ENCODE peak calls at places on chromosome X, in four cellular contexts. T is K562, N is GM12878, G is HepG2. J is an unnamed sample.

GRCh38 chrX:144006811-144007210 is 122.9 kb downstream of the UBE2NL start:
- DNase-seq in T (no peak), N (no peak), G (no peak), J (no peak)

GRCh38 chrX:110338850-110339373 is 19.7 kb upstream of the RTL9 start:
- DNase-seq in T (no peak), N (no peak), G (no peak), J (no peak)

GRCh38 chrX:338836-339400 is 20.3 kb upstream of the GTPBP6 start:
- DNase-seq in T (no peak), N (no peak), G (no peak), J (no peak)

GRCh38 chrX:1679238-1679637 is 64.4 kb downstream of the ASMT start:
- DNase-seq in T (no peak), N (no peak), G (no peak), J (no peak)

GRCh38 chrX:70754169-70754843 is 154.2 kb downstream of the TEX11 start:
- DNase-seq in T (peak; percentile 4), N (no peak), G (no peak), J (no peak)

GRCh38 chrX:79592259-79592658 is 225.1 kb upstream of the ITM2A start:
- DNase-seq in T (no peak), N (no peak), G (no peak), J (peak; percentile 8)

GRCh38 chrX:109299091-109299490 is 182.8 kb downstream of the GUCY2F start:
- DNase-seq in T (no peak), N (no peak), G (no peak), J (no peak)

GRCh38 chrX:3669841-3670240 is 43.6 kb downstream of the PRKX start:
- DNase-seq in T (no peak), N (no peak), G (no peak), J (no peak)

GRCh38 chrX:9542765-9543119 is 77.9 kb downstream of the TBL1X start:
- DNase-seq in T (no peak), N (no peak), G (no peak), J (no peak)

GRCh38 chrX:4850312-4850711 is 1136.9 kb upstream of the PRKX start:
- DNase-seq in T (no peak), N (no peak), G (no peak), J (no peak)

GRCh38 chrX:136646602-136647239 is 1.2 kb upstream of the CD40LG start:
- DNase-seq in T (no peak), N (no peak), G (no peak), J (no peak)

GRCh38 chrX:12984629-12985303 is 9.9 kb downstream of the TMSB4X start:
- DNase-seq in T (peak; percentile 56), N (no peak), G (no peak), J (no peak)

GRCh38 chrX:23332101-23332887 is 2.4 kb upstream of the PTCHD1 start:
- DNase-seq in T (no peak), N (no peak), G (no peak), J (peak; percentile 47)

GRCh38 chrX:18448416-18448815 is 23.0 kb downstream of the CDKL5 start:
- DNase-seq in T (no peak), N (no peak), G (no peak), J (no peak)

GRCh38 chrX:154378059-154378798 is 866 bp upstream of the EMD start:
- DNase-seq in T (no peak), N (no peak), G (no peak), J (peak; percentile 85)

GRCh38 chrX:18698762-18699650 is 8.4 kb upstream of the PPEF1 start:
- DNase-seq in T (no peak), N (no peak), G (no peak), J (no peak)

GRCh38 chrX:140087865-140088264 is 122.5 kb upstream of the CXorf66 start:
- DNase-seq in T (no peak), N (no peak), G (no peak), J (no peak)

GRCh38 chrX:110418220-110418856 is 59.7 kb downstream of the RTL9 start:
- DNase-seq in T (peak; percentile 65), N (no peak), G (no peak), J (peak; percentile 22)

GRCh38 chrX:74906427-74906826 is 18.8 kb downstream of the NEXMIF start:
- DNase-seq in T (no peak), N (no peak), G (no peak), J (no peak)

GRCh38 chrX:119398974-119399771 is at the start of gene SLC25A43:
- DNase-seq in T (peak; percentile 51), N (no peak), G (no peak), J (peak; percentile 69)

GRCh38 chrX:103817502-103817901 is 14.6 kb downstream of the RAB9B start:
- DNase-seq in T (peak; percentile 64), N (peak; percentile 11), G (peak; percentile 10), J (peak; percentile 30)

GRCh38 chrX:119189586-119189985 is 46.5 kb upstream of the PGRMC1 start:
- DNase-seq in T (no peak), N (no peak), G (no peak), J (no peak)

GRCh38 chrX:144732588-144732987 is 514.7 kb upstream of the SPANXN1 start:
- DNase-seq in T (no peak), N (no peak), G (no peak), J (no peak)

GRCh38 chrX:24607616-24608015 is 39.5 kb downstream of the PCYT1B start:
- DNase-seq in T (no peak), N (no peak), G (peak; percentile 53), J (no peak)

GRCh38 chrX:118116308-118117068 is at the start of gene KLHL13:
- DNase-seq in T (peak; percentile 48), N (no peak), G (no peak), J (peak; percentile 92)

GRCh38 chrX:106484233-106484632 is 127.5 kb upstream of the RADX start:
- DNase-seq in T (no peak), N (peak; percentile 64), G (no peak), J (no peak)

GRCh38 chrX:15790766-15791380 is 589 bp downstream of the ZRSR2 start:
- DNase-seq in T (no peak), N (peak; percentile 13), G (no peak), J (peak; percentile 17)

GRCh38 chrX:72003811-72004750 is 93.4 kb downstream of the NHSL2 start:
- DNase-seq in T (no peak), N (no peak), G (no peak), J (peak; percentile 48)

GRCh38 chrX:11190745-11191510 is 79.8 kb downstream of the HCCS start:
- DNase-seq in T (no peak), N (no peak), G (no peak), J (no peak)
- TF ChIP-seq TAF1 in T (no peak), N (no peak), G (no peak), J (no peak)

GRCh38 chrX:39850630-39851152 is 247.1 kb downstream of the BCOR start:
- DNase-seq in T (peak; percentile 87), N (no peak), G (no peak), J (peak; percentile 73)

GRCh38 chrX:39846460-39846859 is 251.3 kb downstream of the BCOR start:
- DNase-seq in T (no peak), N (no peak), G (no peak), J (no peak)

GRCh38 chrX:39850209-39850608 is 247.5 kb downstream of the BCOR start:
- DNase-seq in T (no peak), N (no peak), G (no peak), J (no peak)

GRCh38 chrX:39848900-39849299 is 248.9 kb downstream of the BCOR start:
- DNase-seq in T (no peak), N (no peak), G (no peak), J (no peak)

DNA sequence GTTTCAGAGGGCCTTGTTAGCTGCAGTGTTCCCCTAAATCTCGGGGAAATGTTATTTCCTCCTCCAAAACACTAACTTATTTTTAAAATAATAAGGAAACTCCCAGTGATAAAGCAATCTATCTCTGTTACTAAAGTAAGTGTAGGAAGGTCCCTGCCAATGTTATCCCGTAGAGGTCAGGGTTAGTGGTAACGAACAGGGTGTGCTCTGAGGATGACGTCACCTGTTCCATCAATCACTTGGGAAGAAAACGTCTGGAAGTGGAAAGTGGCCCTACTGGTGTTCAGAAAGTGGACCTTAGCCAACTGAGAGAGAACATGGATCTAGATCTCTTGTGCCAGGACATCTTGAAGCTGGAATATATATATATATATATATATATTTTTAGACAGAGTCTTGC is 249.5 kb downstream of the BCOR start:
- DNase-seq in T (peak; percentile 45), N (no peak), G (no peak), J (no peak)
- TF ChIP-seq MXI1 in T (no peak), N (no peak), G (no peak), J (no peak)

GRCh38 chrX:14406225-14406624 is 123.1 kb upstream of the GLRA2 start:
- DNase-seq in T (no peak), N (no peak), G (no peak), J (no peak)

GRCh38 chrX:14412686-14413085 is 116.7 kb upstream of the GLRA2 start:
- DNase-seq in T (no peak), N (no peak), G (no peak), J (no peak)

DNA sequence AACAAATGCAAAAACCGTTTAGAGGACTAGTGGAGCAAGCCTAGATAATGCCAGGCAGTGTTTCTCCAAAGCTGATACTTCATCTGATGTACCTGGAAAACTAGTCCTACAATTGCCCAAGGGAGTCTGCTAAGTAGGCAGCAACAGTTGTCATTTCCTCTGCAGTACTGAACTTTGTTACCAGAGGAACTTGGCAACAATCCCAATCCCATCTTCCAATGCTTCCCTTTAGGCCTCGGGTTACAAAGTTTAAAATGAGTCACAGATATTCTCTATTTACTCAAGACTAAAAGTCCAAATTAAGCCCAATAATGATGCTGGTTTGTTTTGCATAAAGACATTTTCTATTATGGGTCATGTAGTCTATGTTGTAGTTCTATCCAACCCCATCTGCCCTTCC is 120.0 kb upstream of the GLRA2 start:
- DNase-seq in T (no peak), N (no peak), G (peak; percentile 40), J (no peak)
- TF ChIP-seq TAF1 in T (no peak), N (no peak), G (no peak), J (no peak)

GRCh38 chrX:116204947-116205346 is 34.4 kb downstream of the AGTR2 start:
- DNase-seq in T (no peak), N (no peak), G (peak; percentile 1), J (peak; percentile 5)
- TF ChIP-seq MXI1 in T (no peak), N (no peak), G (no peak), J (no peak)

GRCh38 chrX:149487292-149487691 is 17.8 kb downstream of the IDS start:
- DNase-seq in T (no peak), N (no peak), G (no peak), J (no peak)
- TF ChIP-seq TAF1 in T (no peak), N (no peak), G (no peak), J (no peak)